ENCODE peak calls at places on chromosome 18, in ten cellular contexts. One of them, this sample, is unnamed.

GRCh38 chr18:499351-500229 is 911 bp downstream of the COLEC12 start:
- DNase-seq in neural progenitor cell: peak
- DNase-seq in tibial artery: no peak
- DNase-seq in H9: no peak
- DNase-seq in A549: no peak
- DNase-seq in brain microvascular endothelial cell: peak
- DNase-seq in ovary: no peak
- DNase-seq in breast epithelium: no peak
- DNase-seq in GM23248: peak
- DNase-seq in endothelial cell of umbilical vein: peak
- DNase-seq in this sample: no peak

GRCh38 chr18:66958309-66958708 is 354.4 kb upstream of the CDH19 start:
- DNase-seq in neural progenitor cell: no peak
- DNase-seq in tibial artery: no peak
- DNase-seq in H9: no peak
- DNase-seq in A549: no peak
- DNase-seq in brain microvascular endothelial cell: no peak
- DNase-seq in ovary: no peak
- DNase-seq in breast epithelium: no peak
- DNase-seq in GM23248: no peak
- DNase-seq in endothelial cell of umbilical vein: no peak
- DNase-seq in this sample: no peak

GRCh38 chr18:54807303-54807702 is 21.0 kb upstream of the RAB27B start:
- DNase-seq in neural progenitor cell: no peak
- DNase-seq in tibial artery: no peak
- DNase-seq in H9: no peak
- DNase-seq in A549: no peak
- DNase-seq in brain microvascular endothelial cell: no peak
- DNase-seq in ovary: no peak
- DNase-seq in breast epithelium: no peak
- DNase-seq in GM23248: no peak
- DNase-seq in endothelial cell of umbilical vein: no peak
- DNase-seq in this sample: no peak

GRCh38 chr18:33720133-33720532 is 142.1 kb downstream of the ASXL3 start:
- DNase-seq in neural progenitor cell: no peak
- DNase-seq in tibial artery: no peak
- DNase-seq in H9: no peak
- DNase-seq in A549: no peak
- DNase-seq in brain microvascular endothelial cell: peak
- DNase-seq in ovary: no peak
- DNase-seq in breast epithelium: no peak
- DNase-seq in GM23248: peak
- DNase-seq in endothelial cell of umbilical vein: no peak
- DNase-seq in this sample: no peak

GRCh38 chr18:7878265-7879173 is 311.4 kb downstream of the PTPRM start:
- DNase-seq in neural progenitor cell: peak
- DNase-seq in tibial artery: no peak
- DNase-seq in H9: no peak
- DNase-seq in A549: no peak
- DNase-seq in brain microvascular endothelial cell: no peak
- DNase-seq in ovary: no peak
- DNase-seq in breast epithelium: no peak
- DNase-seq in GM23248: no peak
- DNase-seq in endothelial cell of umbilical vein: peak
- DNase-seq in this sample: no peak

GRCh38 chr18:54557958-54558357 is 33.1 kb upstream of the DYNAP start:
- DNase-seq in neural progenitor cell: no peak
- DNase-seq in tibial artery: no peak
- DNase-seq in H9: no peak
- DNase-seq in A549: no peak
- DNase-seq in brain microvascular endothelial cell: no peak
- DNase-seq in ovary: no peak
- DNase-seq in breast epithelium: no peak
- DNase-seq in GM23248: no peak
- DNase-seq in endothelial cell of umbilical vein: no peak
- DNase-seq in this sample: no peak

GRCh38 chr18:48920408-48921038 is 30.2 kb downstream of the SMAD7 start:
- DNase-seq in neural progenitor cell: peak
- DNase-seq in tibial artery: peak
- DNase-seq in H9: peak
- DNase-seq in A549: no peak
- DNase-seq in brain microvascular endothelial cell: no peak
- DNase-seq in ovary: no peak
- DNase-seq in breast epithelium: no peak
- DNase-seq in GM23248: peak
- DNase-seq in endothelial cell of umbilical vein: no peak
- DNase-seq in this sample: peak

GRCh38 chr18:71471963-71472725 is 1072.0 kb downstream of the CBLN2 start:
- DNase-seq in neural progenitor cell: peak
- DNase-seq in tibial artery: no peak
- DNase-seq in H9: peak
- DNase-seq in A549: no peak
- DNase-seq in brain microvascular endothelial cell: no peak
- DNase-seq in ovary: no peak
- DNase-seq in breast epithelium: no peak
- DNase-seq in GM23248: no peak
- DNase-seq in endothelial cell of umbilical vein: no peak
- DNase-seq in this sample: no peak

GRCh38 chr18:79483971-79484491 is 88.3 kb downstream of the NFATC1 start:
- DNase-seq in neural progenitor cell: no peak
- DNase-seq in tibial artery: peak
- DNase-seq in H9: no peak
- DNase-seq in A549: no peak
- DNase-seq in brain microvascular endothelial cell: no peak
- DNase-seq in ovary: peak
- DNase-seq in breast epithelium: no peak
- DNase-seq in GM23248: no peak
- DNase-seq in endothelial cell of umbilical vein: no peak
- DNase-seq in this sample: no peak

GRCh38 chr18:42306208-42306980 is 351.4 kb downstream of the PIK3C3 start:
- DNase-seq in neural progenitor cell: no peak
- DNase-seq in tibial artery: no peak
- DNase-seq in H9: no peak
- DNase-seq in A549: no peak
- DNase-seq in brain microvascular endothelial cell: no peak
- DNase-seq in ovary: no peak
- DNase-seq in breast epithelium: no peak
- DNase-seq in GM23248: peak
- DNase-seq in endothelial cell of umbilical vein: no peak
- DNase-seq in this sample: no peak

GRCh38 chr18:49728542-49728941 is 84.8 kb downstream of the ACAA2 start:
- DNase-seq in neural progenitor cell: peak
- DNase-seq in tibial artery: no peak
- DNase-seq in H9: peak
- DNase-seq in A549: peak
- DNase-seq in brain microvascular endothelial cell: peak
- DNase-seq in ovary: peak
- DNase-seq in breast epithelium: no peak
- DNase-seq in GM23248: peak
- DNase-seq in endothelial cell of umbilical vein: peak
- DNase-seq in this sample: no peak

GRCh38 chr18:53426656-53427055 is 797.8 kb downstream of the MBD2 start:
- DNase-seq in neural progenitor cell: peak
- DNase-seq in tibial artery: no peak
- DNase-seq in H9: no peak
- DNase-seq in A549: no peak
- DNase-seq in brain microvascular endothelial cell: no peak
- DNase-seq in ovary: no peak
- DNase-seq in breast epithelium: no peak
- DNase-seq in GM23248: no peak
- DNase-seq in endothelial cell of umbilical vein: no peak
- DNase-seq in this sample: no peak

GRCh38 chr18:9701604-9702324 is 6.3 kb upstream of the RAB31 start:
- DNase-seq in neural progenitor cell: no peak
- DNase-seq in tibial artery: no peak
- DNase-seq in H9: no peak
- DNase-seq in A549: no peak
- DNase-seq in brain microvascular endothelial cell: no peak
- DNase-seq in ovary: no peak
- DNase-seq in breast epithelium: no peak
- DNase-seq in GM23248: no peak
- DNase-seq in endothelial cell of umbilical vein: no peak
- DNase-seq in this sample: no peak

GRCh38 chr18:78721986-78722385 is 257.6 kb upstream of the SALL3 start:
- DNase-seq in neural progenitor cell: no peak
- DNase-seq in tibial artery: no peak
- DNase-seq in H9: peak
- DNase-seq in A549: no peak
- DNase-seq in brain microvascular endothelial cell: no peak
- DNase-seq in ovary: no peak
- DNase-seq in breast epithelium: no peak
- DNase-seq in GM23248: no peak
- DNase-seq in endothelial cell of umbilical vein: no peak
- DNase-seq in this sample: no peak

GRCh38 chr18:7084766-7085080 is 32.9 kb downstream of the LAMA1 start:
- DNase-seq in neural progenitor cell: no peak
- DNase-seq in tibial artery: no peak
- DNase-seq in H9: no peak
- DNase-seq in A549: no peak
- DNase-seq in brain microvascular endothelial cell: peak
- DNase-seq in ovary: no peak
- DNase-seq in breast epithelium: no peak
- DNase-seq in GM23248: peak
- DNase-seq in endothelial cell of umbilical vein: no peak
- DNase-seq in this sample: no peak

GRCh38 chr18:57833441-57834101 is 30.5 kb upstream of the ATP8B1 start:
- DNase-seq in neural progenitor cell: peak
- DNase-seq in tibial artery: no peak
- DNase-seq in H9: no peak
- DNase-seq in A549: no peak
- DNase-seq in brain microvascular endothelial cell: peak
- DNase-seq in ovary: no peak
- DNase-seq in breast epithelium: no peak
- DNase-seq in GM23248: peak
- DNase-seq in endothelial cell of umbilical vein: peak
- DNase-seq in this sample: no peak

GRCh38 chr18:44696892-44697291 is 16.2 kb downstream of the SETBP1 start:
- DNase-seq in neural progenitor cell: peak
- DNase-seq in tibial artery: no peak
- DNase-seq in H9: peak
- DNase-seq in A549: no peak
- DNase-seq in brain microvascular endothelial cell: no peak
- DNase-seq in ovary: peak
- DNase-seq in breast epithelium: peak
- DNase-seq in GM23248: peak
- DNase-seq in endothelial cell of umbilical vein: no peak
- DNase-seq in this sample: no peak

GRCh38 chr18:25786778-25787177 is 303.6 kb downstream of the SS18 start:
- DNase-seq in neural progenitor cell: no peak
- DNase-seq in tibial artery: no peak
- DNase-seq in H9: no peak
- DNase-seq in A549: no peak
- DNase-seq in brain microvascular endothelial cell: peak
- DNase-seq in ovary: no peak
- DNase-seq in breast epithelium: no peak
- DNase-seq in GM23248: peak
- DNase-seq in endothelial cell of umbilical vein: no peak
- DNase-seq in this sample: no peak

GRCh38 chr18:14930076-14930475 is 182.1 kb downstream of the ANKRD30B start:
- DNase-seq in neural progenitor cell: no peak
- DNase-seq in tibial artery: no peak
- DNase-seq in H9: no peak
- DNase-seq in A549: no peak
- DNase-seq in brain microvascular endothelial cell: no peak
- DNase-seq in ovary: no peak
- DNase-seq in breast epithelium: no peak
- DNase-seq in GM23248: no peak
- DNase-seq in endothelial cell of umbilical vein: no peak
- DNase-seq in this sample: peak

DNA sequence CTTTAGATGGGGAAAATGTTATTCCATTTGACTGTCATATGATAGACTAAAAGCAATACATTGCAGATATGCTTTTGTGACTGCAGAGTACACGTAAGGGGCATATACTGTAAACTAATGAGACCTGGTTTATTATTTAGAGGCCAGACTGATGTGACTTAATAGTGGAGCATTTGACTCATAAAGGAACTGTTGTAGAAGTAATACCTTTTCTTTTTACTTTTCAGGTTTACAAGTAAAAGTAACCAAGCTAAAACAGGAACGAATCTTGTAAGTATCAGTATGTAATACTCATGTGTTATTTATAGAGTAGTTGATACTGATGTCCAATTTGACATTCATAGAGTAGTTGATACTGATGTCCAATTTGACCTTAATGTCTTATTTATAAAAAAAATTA is 13.1 kb downstream of the RBBP8 start:
- DNase-seq in neural progenitor cell: no peak
- DNase-seq in tibial artery: no peak
- DNase-seq in H9: no peak
- DNase-seq in A549: no peak
- DNase-seq in brain microvascular endothelial cell: no peak
- DNase-seq in ovary: no peak
- DNase-seq in breast epithelium: no peak
- DNase-seq in GM23248: no peak
- DNase-seq in endothelial cell of umbilical vein: no peak
- DNase-seq in this sample: no peak
- H3K27ac ChIP-seq in neural progenitor cell: no peak
- H3K27ac ChIP-seq in tibial artery: no peak
- H3K27ac ChIP-seq in H9: no peak
- H3K27ac ChIP-seq in A549: no peak
- H3K27ac ChIP-seq in brain microvascular endothelial cell: no peak
- H3K27ac ChIP-seq in ovary: no peak
- H3K27ac ChIP-seq in breast epithelium: no peak
- H3K27ac ChIP-seq in GM23248: peak
- H3K27ac ChIP-seq in endothelial cell of umbilical vein: no peak
- H3K27ac ChIP-seq in this sample: no peak

GRCh38 chr18:75218524-75218923 is 7.9 kb downstream of the TSHZ1 start:
- DNase-seq in neural progenitor cell: no peak
- DNase-seq in tibial artery: no peak
- DNase-seq in H9: no peak
- DNase-seq in A549: no peak
- DNase-seq in brain microvascular endothelial cell: no peak
- DNase-seq in ovary: no peak
- DNase-seq in breast epithelium: no peak
- DNase-seq in GM23248: no peak
- DNase-seq in endothelial cell of umbilical vein: no peak
- DNase-seq in this sample: no peak
- H3K27ac ChIP-seq in neural progenitor cell: no peak
- H3K27ac ChIP-seq in tibial artery: no peak
- H3K27ac ChIP-seq in H9: no peak
- H3K27ac ChIP-seq in A549: no peak
- H3K27ac ChIP-seq in brain microvascular endothelial cell: no peak
- H3K27ac ChIP-seq in ovary: no peak
- H3K27ac ChIP-seq in breast epithelium: peak
- H3K27ac ChIP-seq in GM23248: no peak
- H3K27ac ChIP-seq in endothelial cell of umbilical vein: no peak
- H3K27ac ChIP-seq in this sample: no peak

GRCh38 chr18:23537274-23537673 is 34.0 kb downstream of the RMC1 start:
- DNase-seq in neural progenitor cell: no peak
- DNase-seq in tibial artery: no peak
- DNase-seq in H9: no peak
- DNase-seq in A549: no peak
- DNase-seq in brain microvascular endothelial cell: no peak
- DNase-seq in ovary: no peak
- DNase-seq in breast epithelium: no peak
- DNase-seq in GM23248: no peak
- DNase-seq in endothelial cell of umbilical vein: no peak
- DNase-seq in this sample: no peak
- H3K27ac ChIP-seq in neural progenitor cell: no peak
- H3K27ac ChIP-seq in tibial artery: no peak
- H3K27ac ChIP-seq in H9: no peak
- H3K27ac ChIP-seq in A549: no peak
- H3K27ac ChIP-seq in brain microvascular endothelial cell: no peak
- H3K27ac ChIP-seq in ovary: no peak
- H3K27ac ChIP-seq in breast epithelium: peak
- H3K27ac ChIP-seq in GM23248: no peak
- H3K27ac ChIP-seq in endothelial cell of umbilical vein: no peak
- H3K27ac ChIP-seq in this sample: no peak

GRCh38 chr18:36181386-36181785 is 5.9 kb upstream of the MOCOS start:
- DNase-seq in neural progenitor cell: no peak
- DNase-seq in tibial artery: no peak
- DNase-seq in H9: no peak
- DNase-seq in A549: no peak
- DNase-seq in brain microvascular endothelial cell: no peak
- DNase-seq in ovary: no peak
- DNase-seq in breast epithelium: no peak
- DNase-seq in GM23248: no peak
- DNase-seq in endothelial cell of umbilical vein: no peak
- DNase-seq in this sample: no peak
- H3K27ac ChIP-seq in neural progenitor cell: no peak
- H3K27ac ChIP-seq in tibial artery: peak
- H3K27ac ChIP-seq in H9: no peak
- H3K27ac ChIP-seq in A549: no peak
- H3K27ac ChIP-seq in brain microvascular endothelial cell: no peak
- H3K27ac ChIP-seq in ovary: peak
- H3K27ac ChIP-seq in breast epithelium: peak
- H3K27ac ChIP-seq in GM23248: no peak
- H3K27ac ChIP-seq in endothelial cell of umbilical vein: no peak
- H3K27ac ChIP-seq in this sample: no peak

This sample was measured in coronary artery.